ENCODE peak calls at places on chromosomes 16 and 17, in six cellular contexts. P is stomach, X is endothelial cell, E is neural progenitor cell, M is OCI-LY7, Q is DND-41. W is an unnamed sample.
A peak's percentile ranks its signal among the peaks of the same experiment; 100 is the strongest.

GRCh38 chr16:4081577-4082021 is 34.6 kb downstream of the ADCY9 start:
- DNase-seq in P (no peak), Q (peak; percentile 70), M (no peak), E (peak; percentile 13), X (no peak), W (peak; percentile 75)

GRCh38 chr17:62910277-62910676 is 55.8 kb upstream of the TANC2 start:
- DNase-seq in M (no peak), Q (no peak), X (no peak), E (peak; percentile 49), P (no peak), W (no peak)

GRCh38 chr16:65641049-65641448 is 519.2 kb upstream of the CDH11 start:
- DNase-seq in X (no peak), M (no peak), Q (no peak), E (no peak), P (no peak), W (no peak)

GRCh38 chr17:83183150-83183820 is 103.9 kb downstream of the METRNL start:
- DNase-seq in M (no peak), Q (peak; percentile 1), X (no peak), P (no peak), E (no peak), W (no peak)

GRCh38 chr16:82506734-82507133 is 120.0 kb upstream of the CDH13 start:
- DNase-seq in Q (no peak), P (no peak), M (no peak), X (no peak), E (no peak), W (no peak)

GRCh38 chr17:49219987-49220386 is 9.5 kb downstream of the ABI3 start:
- DNase-seq in X (no peak), Q (no peak), E (no peak), M (no peak), P (no peak), W (no peak)

GRCh38 chr16:71855937-71856662 is 10.3 kb downstream of the ATXN1L start:
- DNase-seq in M (no peak), E (no peak), Q (no peak), X (no peak), P (no peak), W (peak; percentile 69)

GRCh38 chr16:79092846-79093245 is 507.7 kb downstream of the MAF start:
- DNase-seq in Q (no peak), X (no peak), P (no peak), M (no peak), E (no peak), W (no peak)

GRCh38 chr17:1498233-1498632 is 5.7 kb upstream of the MYO1C start:
- DNase-seq in E (no peak), Q (no peak), M (no peak), X (no peak), P (no peak), W (no peak)

GRCh38 chr16:89869911-89870310 is 3.5 kb upstream of the TCF25 start:
- DNase-seq in P (no peak), Q (no peak), M (no peak), X (no peak), E (no peak), W (no peak)
- TF ChIP-seq CTCF in P (no peak), Q (no peak), M (no peak), X (no peak), E (no peak), W (no peak)

DNA sequence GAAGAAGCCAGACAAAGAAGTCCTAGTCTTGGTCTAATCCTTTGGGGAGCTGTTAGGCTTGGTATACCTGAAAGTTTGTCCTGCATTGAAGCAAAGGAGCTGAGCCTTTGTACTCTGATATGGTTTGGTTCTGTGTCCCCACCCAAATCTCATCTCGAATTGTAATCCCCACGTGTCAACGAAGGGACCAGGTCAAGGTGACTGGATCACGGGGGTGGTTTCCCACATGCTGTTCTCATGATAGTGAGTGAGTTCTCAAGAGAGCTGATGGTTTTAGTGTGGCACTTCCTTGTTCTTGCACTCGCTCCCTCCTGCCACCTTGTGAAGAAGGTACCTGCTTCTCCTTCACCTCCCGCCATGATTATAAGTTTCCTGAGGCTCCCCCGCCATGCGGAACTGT is 33.6 kb downstream of the FAM20A start:
- DNase-seq in M (no peak), Q (no peak), P (no peak), E (no peak), X (no peak), W (no peak)
- TF ChIP-seq CTCF in M (no peak), Q (no peak), P (no peak), E (no peak), X (no peak), W (no peak)

DNA sequence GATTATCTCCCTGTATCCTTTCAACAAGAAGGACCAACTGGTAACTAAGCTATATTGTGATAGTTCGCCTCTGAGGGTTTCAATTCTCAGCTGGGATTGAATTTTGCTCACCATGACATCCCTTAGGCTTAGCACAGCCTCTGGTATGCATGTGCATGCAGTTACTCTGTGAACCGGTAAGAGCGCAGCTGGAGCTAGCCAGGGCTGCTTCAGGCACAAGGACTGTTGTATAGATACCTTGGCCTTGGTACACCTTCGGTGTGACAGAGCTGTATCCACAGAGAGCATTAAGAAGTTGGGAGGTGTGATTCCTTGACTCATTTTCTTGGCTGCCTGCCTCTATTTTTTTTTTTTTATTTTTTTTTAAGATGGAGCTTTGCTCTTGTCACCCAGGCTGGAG is 2.3 kb upstream of the NUTF2 start:
- DNase-seq in Q (no peak), X (no peak), M (peak; percentile 23), P (no peak), E (peak; percentile 50), W (no peak)
- TF ChIP-seq CTCF in Q (no peak), X (no peak), M (no peak), P (no peak), E (no peak), W (no peak)

DNA sequence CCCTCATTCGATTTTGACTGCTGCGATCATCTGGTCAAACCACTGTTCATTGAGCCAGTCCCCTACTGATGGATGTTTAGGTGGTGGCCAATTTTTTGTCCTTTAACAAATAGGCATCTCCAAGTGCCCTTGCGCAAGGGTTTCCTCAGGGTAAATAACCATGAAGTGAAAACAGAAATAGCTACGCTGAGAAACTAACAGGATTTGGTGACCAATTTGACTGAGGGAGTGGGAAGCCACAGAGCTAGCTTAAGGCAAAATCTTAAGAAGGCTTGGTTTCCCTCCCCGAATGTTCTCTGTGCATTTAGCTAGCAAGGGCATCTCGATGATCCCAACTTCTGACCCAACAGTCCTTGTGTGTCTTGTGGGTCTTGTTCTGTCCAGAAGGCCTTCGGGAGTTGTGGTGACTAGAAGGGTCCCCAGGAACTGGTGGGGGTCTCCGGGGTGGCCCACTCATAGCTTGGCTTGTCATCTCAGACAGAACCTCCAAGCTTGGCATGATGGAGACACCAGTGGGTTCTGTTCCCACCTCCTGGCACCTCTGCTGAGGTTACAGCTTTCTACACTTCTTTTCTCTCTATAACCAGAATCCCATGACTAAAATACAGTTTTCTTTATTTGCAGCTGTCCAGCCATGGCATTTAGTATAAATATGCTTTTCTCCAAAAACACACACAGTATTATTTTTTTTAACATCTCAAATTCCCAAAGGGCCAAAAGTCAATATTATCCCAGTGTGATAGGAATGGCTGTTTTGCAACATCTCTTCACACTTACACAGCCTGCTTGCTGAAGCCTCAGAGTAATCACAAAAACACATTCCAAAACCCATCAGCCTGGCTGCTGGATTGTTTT is 117.0 kb downstream of the SOCS1 start:
- DNase-seq in E (no peak), M (no peak), P (no peak), X (no peak), Q (no peak), W (no peak)
- TF ChIP-seq CTCF in E (no peak), M (no peak), P (no peak), X (no peak), Q (no peak), W (no peak)

GRCh38 chr17:35769895-35770486 is 9.3 kb downstream of the C17orf50 start:
- DNase-seq in M (no peak), P (no peak), E (no peak), X (no peak), Q (no peak), W (no peak)
- TF ChIP-seq CTCF in M (peak; percentile 66), P (no peak), E (peak; percentile 30), X (peak; percentile 47), Q (peak; percentile 49), W (peak; percentile 37)

DNA sequence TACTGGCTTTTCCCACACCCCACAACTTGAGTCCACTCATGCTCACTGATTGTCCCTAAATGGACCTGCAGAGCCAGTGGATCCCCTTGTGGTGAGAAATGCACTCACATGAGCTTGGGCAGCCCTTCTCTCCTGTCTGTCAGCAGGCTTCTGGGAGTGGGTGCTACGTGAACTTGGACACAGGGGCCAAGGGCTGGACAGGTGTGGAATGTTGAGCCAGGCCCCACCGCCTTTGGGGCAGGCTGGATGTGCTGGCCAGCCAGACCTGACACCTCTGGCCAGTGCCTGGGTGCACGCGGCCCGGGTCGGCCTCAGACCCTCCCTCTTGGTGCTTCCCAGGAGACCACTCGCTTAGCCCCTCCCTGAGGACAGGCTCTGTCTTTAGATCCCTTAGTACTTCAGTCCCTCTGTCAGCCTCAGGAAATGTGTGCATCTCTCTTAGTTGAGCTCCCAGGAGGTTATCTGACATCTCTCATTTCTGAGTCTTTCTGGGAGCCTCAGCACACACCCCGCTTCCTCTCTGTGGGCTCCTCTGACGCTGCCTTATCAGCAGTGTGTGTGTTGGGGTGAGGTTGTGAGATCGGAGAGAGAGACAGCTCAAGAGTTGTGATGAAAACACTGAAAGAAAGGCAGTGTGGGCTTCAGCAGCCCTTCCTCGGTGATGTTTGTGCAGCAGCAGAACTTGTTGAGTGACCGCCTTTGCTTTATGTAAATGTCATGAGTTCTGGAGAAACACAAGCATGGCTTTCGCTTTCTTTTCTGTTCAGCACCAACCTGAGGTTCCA is 117.0 kb downstream of the RAB11FIP4 start:
- DNase-seq in E (peak; percentile 36), Q (no peak), X (no peak), P (peak; percentile 48), M (no peak), W (peak; percentile 81)
- TF ChIP-seq CTCF in E (peak; percentile 43), Q (peak; percentile 22), X (peak; percentile 43), P (no peak), M (peak; percentile 31), W (peak; percentile 72)

GRCh38 chr17:38864636-38865398 is 5.0 kb upstream of the LASP1 start:
- DNase-seq in Q (no peak), E (peak; percentile 53), P (no peak), X (no peak), M (no peak), W (no peak)
- TF ChIP-seq CTCF in Q (no peak), E (peak; percentile 47), P (no peak), X (no peak), M (no peak), W (no peak)

DNA sequence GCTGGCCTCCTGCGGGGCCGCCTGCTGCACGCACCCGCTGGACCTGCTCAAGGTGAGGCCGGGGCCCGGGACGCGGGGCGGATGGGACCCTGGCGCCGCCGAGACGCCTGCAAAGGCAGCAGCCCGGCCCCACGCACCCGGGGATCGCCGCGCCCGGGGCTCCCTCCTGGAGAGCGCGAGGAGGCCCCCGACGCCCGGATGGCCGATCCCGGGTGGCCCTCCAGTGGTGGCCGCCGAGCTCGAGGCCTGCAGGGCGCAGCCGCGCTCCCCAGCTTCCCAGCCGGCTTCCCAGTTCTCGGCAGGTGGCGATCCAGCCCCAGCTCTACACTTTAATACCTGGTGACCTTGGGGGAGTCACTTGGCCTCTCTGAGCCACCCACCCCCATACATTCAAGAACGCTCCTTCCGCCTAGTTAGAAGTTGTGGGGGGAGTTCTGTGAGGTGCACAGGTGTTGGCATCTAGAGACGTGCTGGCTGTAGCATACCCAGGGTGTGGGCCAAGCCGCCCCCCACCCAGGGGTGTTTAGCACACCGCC is 452 bp downstream of the SLC25A10 start:
- DNase-seq in M (peak; percentile 62), Q (peak; percentile 39), E (peak; percentile 60), P (peak; percentile 37), X (peak; percentile 43), W (peak; percentile 37)
- TF ChIP-seq CTCF in M (peak; percentile 40), Q (peak; percentile 37), E (peak; percentile 23), P (no peak), X (no peak), W (no peak)